ENCODE peak calls at places on chromosomes 1 and 21, in ten cellular contexts. One of them, this sample, is unnamed.

GRCh38 chr21:14690886-14691285 is 144.8 kb upstream of the SAMSN1 start:
- DNase-seq in PC-3: peak; percentile 20
- DNase-seq in germinal center: no peak
- DNase-seq in endothelial cell of umbilical vein: no peak
- DNase-seq in T1000: no peak
- DNase-seq in astrocyte of the spinal cord: no peak
- DNase-seq in NCI-H1092 treated with DMSO at 0.1 percent for 48 hours: no peak
- DNase-seq in mesendoderm: no peak
- DNase-seq in neural progenitor cell: no peak
- DNase-seq in GM23338: no peak
- DNase-seq in this sample: no peak

GRCh38 chr21:46392921-46393320 is 65.8 kb upstream of the DIP2A start:
- DNase-seq in PC-3: no peak
- DNase-seq in germinal center: no peak
- DNase-seq in endothelial cell of umbilical vein: no peak
- DNase-seq in T1000: no peak
- DNase-seq in astrocyte of the spinal cord: peak; percentile 45
- DNase-seq in NCI-H1092 treated with DMSO at 0.1 percent for 48 hours: peak; percentile 27
- DNase-seq in mesendoderm: no peak
- DNase-seq in neural progenitor cell: no peak
- DNase-seq in GM23338: no peak
- DNase-seq in this sample: no peak

GRCh38 chr1:173424137-173424536 is 53.0 kb upstream of the PRDX6 start:
- DNase-seq in PC-3: no peak
- DNase-seq in germinal center: no peak
- DNase-seq in endothelial cell of umbilical vein: no peak
- DNase-seq in T1000: no peak
- DNase-seq in astrocyte of the spinal cord: no peak
- DNase-seq in NCI-H1092 treated with DMSO at 0.1 percent for 48 hours: no peak
- DNase-seq in mesendoderm: no peak
- DNase-seq in neural progenitor cell: no peak
- DNase-seq in GM23338: no peak
- DNase-seq in this sample: no peak

GRCh38 chr1:209012443-209013196 is 570.9 kb upstream of the CAMK1G start:
- DNase-seq in PC-3: no peak
- DNase-seq in germinal center: no peak
- DNase-seq in endothelial cell of umbilical vein: no peak
- DNase-seq in T1000: no peak
- DNase-seq in astrocyte of the spinal cord: no peak
- DNase-seq in NCI-H1092 treated with DMSO at 0.1 percent for 48 hours: peak; percentile 64
- DNase-seq in mesendoderm: no peak
- DNase-seq in neural progenitor cell: no peak
- DNase-seq in GM23338: no peak
- DNase-seq in this sample: no peak

GRCh38 chr1:157948547-157949152 is 44.8 kb upstream of the KIRREL1 start:
- DNase-seq in PC-3: peak; percentile 62
- DNase-seq in germinal center: peak; percentile 30
- DNase-seq in endothelial cell of umbilical vein: no peak
- DNase-seq in T1000: no peak
- DNase-seq in astrocyte of the spinal cord: peak; percentile 33
- DNase-seq in NCI-H1092 treated with DMSO at 0.1 percent for 48 hours: peak; percentile 4
- DNase-seq in mesendoderm: peak; percentile 88
- DNase-seq in neural progenitor cell: peak; percentile 85
- DNase-seq in GM23338: peak; percentile 86
- DNase-seq in this sample: peak; percentile 53

GRCh38 chr1:208888376-208888775 is 644.2 kb upstream of the PLXNA2 start:
- DNase-seq in PC-3: no peak
- DNase-seq in germinal center: no peak
- DNase-seq in endothelial cell of umbilical vein: peak; percentile 7
- DNase-seq in T1000: no peak
- DNase-seq in astrocyte of the spinal cord: no peak
- DNase-seq in NCI-H1092 treated with DMSO at 0.1 percent for 48 hours: no peak
- DNase-seq in mesendoderm: no peak
- DNase-seq in neural progenitor cell: no peak
- DNase-seq in GM23338: no peak
- DNase-seq in this sample: no peak

GRCh38 chr21:46168238-46168637 is 12.9 kb upstream of the FTCD start:
- DNase-seq in PC-3: no peak
- DNase-seq in germinal center: no peak
- DNase-seq in endothelial cell of umbilical vein: no peak
- DNase-seq in T1000: no peak
- DNase-seq in astrocyte of the spinal cord: no peak
- DNase-seq in NCI-H1092 treated with DMSO at 0.1 percent for 48 hours: no peak
- DNase-seq in mesendoderm: no peak
- DNase-seq in neural progenitor cell: no peak
- DNase-seq in GM23338: no peak
- DNase-seq in this sample: no peak

GRCh38 chr1:99365121-99365520 is 100.8 kb downstream of the PLPPR4 start:
- DNase-seq in PC-3: no peak
- DNase-seq in germinal center: no peak
- DNase-seq in endothelial cell of umbilical vein: no peak
- DNase-seq in T1000: no peak
- DNase-seq in astrocyte of the spinal cord: no peak
- DNase-seq in NCI-H1092 treated with DMSO at 0.1 percent for 48 hours: no peak
- DNase-seq in mesendoderm: no peak
- DNase-seq in neural progenitor cell: no peak
- DNase-seq in GM23338: no peak
- DNase-seq in this sample: no peak

GRCh38 chr1:156813750-156814570 is 2.7 kb downstream of the SH2D2A start:
- DNase-seq in PC-3: peak; percentile 64
- DNase-seq in germinal center: peak; percentile 71
- DNase-seq in endothelial cell of umbilical vein: peak; percentile 51
- DNase-seq in T1000: no peak
- DNase-seq in astrocyte of the spinal cord: no peak
- DNase-seq in NCI-H1092 treated with DMSO at 0.1 percent for 48 hours: peak; percentile 65
- DNase-seq in mesendoderm: peak; percentile 89
- DNase-seq in neural progenitor cell: peak; percentile 73
- DNase-seq in GM23338: peak; percentile 94
- DNase-seq in this sample: no peak

GRCh38 chr1:75725256-75725655 is 747 bp downstream of the ACADM start:
- DNase-seq in PC-3: peak; percentile 19
- DNase-seq in germinal center: no peak
- DNase-seq in endothelial cell of umbilical vein: no peak
- DNase-seq in T1000: no peak
- DNase-seq in astrocyte of the spinal cord: peak; percentile 33
- DNase-seq in NCI-H1092 treated with DMSO at 0.1 percent for 48 hours: no peak
- DNase-seq in mesendoderm: no peak
- DNase-seq in neural progenitor cell: no peak
- DNase-seq in GM23338: no peak
- DNase-seq in this sample: no peak

GRCh38 chr1:68409426-68409825 is 40.3 kb downstream of the RPE65 start:
- DNase-seq in PC-3: no peak
- DNase-seq in germinal center: no peak
- DNase-seq in endothelial cell of umbilical vein: no peak
- DNase-seq in T1000: no peak
- DNase-seq in astrocyte of the spinal cord: no peak
- DNase-seq in NCI-H1092 treated with DMSO at 0.1 percent for 48 hours: no peak
- DNase-seq in mesendoderm: no peak
- DNase-seq in neural progenitor cell: no peak
- DNase-seq in GM23338: no peak
- DNase-seq in this sample: no peak

GRCh38 chr1:46547481-46548383 is 3.7 kb downstream of the KNCN start:
- DNase-seq in PC-3: peak; percentile 70
- DNase-seq in germinal center: no peak
- DNase-seq in endothelial cell of umbilical vein: peak; percentile 48
- DNase-seq in T1000: no peak
- DNase-seq in astrocyte of the spinal cord: peak; percentile 56
- DNase-seq in NCI-H1092 treated with DMSO at 0.1 percent for 48 hours: peak; percentile 21
- DNase-seq in mesendoderm: peak; percentile 77
- DNase-seq in neural progenitor cell: peak; percentile 78
- DNase-seq in GM23338: peak; percentile 87
- DNase-seq in this sample: peak; percentile 48

GRCh38 chr1:39666772-39667171 is 5.1 kb downstream of the NT5C1A start:
- DNase-seq in PC-3: no peak
- DNase-seq in germinal center: no peak
- DNase-seq in endothelial cell of umbilical vein: no peak
- DNase-seq in T1000: no peak
- DNase-seq in astrocyte of the spinal cord: no peak
- DNase-seq in NCI-H1092 treated with DMSO at 0.1 percent for 48 hours: no peak
- DNase-seq in mesendoderm: no peak
- DNase-seq in neural progenitor cell: no peak
- DNase-seq in GM23338: no peak
- DNase-seq in this sample: no peak

GRCh38 chr1:24605534-24606295 is 37.4 kb upstream of the SRRM1 start:
- DNase-seq in PC-3: no peak
- DNase-seq in germinal center: no peak
- DNase-seq in endothelial cell of umbilical vein: no peak
- DNase-seq in T1000: no peak
- DNase-seq in astrocyte of the spinal cord: no peak
- DNase-seq in NCI-H1092 treated with DMSO at 0.1 percent for 48 hours: no peak
- DNase-seq in mesendoderm: peak; percentile 22
- DNase-seq in neural progenitor cell: no peak
- DNase-seq in GM23338: no peak
- DNase-seq in this sample: no peak

GRCh38 chr1:207883660-207884245 is 27.2 kb downstream of the CD34 start:
- DNase-seq in PC-3: no peak
- DNase-seq in germinal center: no peak
- DNase-seq in endothelial cell of umbilical vein: no peak
- DNase-seq in T1000: no peak
- DNase-seq in astrocyte of the spinal cord: no peak
- DNase-seq in NCI-H1092 treated with DMSO at 0.1 percent for 48 hours: peak; percentile 90
- DNase-seq in mesendoderm: no peak
- DNase-seq in neural progenitor cell: no peak
- DNase-seq in GM23338: no peak
- DNase-seq in this sample: no peak

GRCh38 chr1:224707849-224708725 is 92.0 kb downstream of the CNIH3 start:
- DNase-seq in PC-3: peak; percentile 62
- DNase-seq in germinal center: no peak
- DNase-seq in endothelial cell of umbilical vein: no peak
- DNase-seq in T1000: no peak
- DNase-seq in astrocyte of the spinal cord: peak; percentile 75
- DNase-seq in NCI-H1092 treated with DMSO at 0.1 percent for 48 hours: no peak
- DNase-seq in mesendoderm: no peak
- DNase-seq in neural progenitor cell: no peak
- DNase-seq in GM23338: no peak
- DNase-seq in this sample: peak; percentile 88

GRCh38 chr1:112700290-112701226 is 6.4 kb downstream of the RHOC start:
- DNase-seq in PC-3: peak; percentile 92
- DNase-seq in germinal center: no peak
- DNase-seq in endothelial cell of umbilical vein: peak; percentile 100
- DNase-seq in T1000: peak; percentile 82
- DNase-seq in astrocyte of the spinal cord: peak; percentile 97
- DNase-seq in NCI-H1092 treated with DMSO at 0.1 percent for 48 hours: peak; percentile 22
- DNase-seq in mesendoderm: peak; percentile 98
- DNase-seq in neural progenitor cell: no peak
- DNase-seq in GM23338: peak; percentile 82
- DNase-seq in this sample: peak; percentile 96

This sample was measured in HT1080.